ENCODE peak calls at places on chromosomes 16 and 17, in four cellular contexts. D is A549, A is WTC11, V is K562. Z is an unnamed sample.

GRCh38 chr17:234163-235047 is 53.0 kb upstream of the DOC2B start:
- DNase-seq in A (peak), V (no peak), D (no peak), Z (no peak)

GRCh38 chr17:48003686-48004120 is 32.8 kb downstream of the CDK5RAP3 start:
- DNase-seq in A (no peak), D (no peak), V (no peak), Z (no peak)

GRCh38 chr17:73005360-73005759 is 87.1 kb downstream of the SLC39A11 start:
- DNase-seq in A (no peak), D (no peak), V (no peak), Z (no peak)

GRCh38 chr17:7019406-7019805 is 3.4 kb upstream of the BCL6B start:
- DNase-seq in A (no peak), V (no peak), D (no peak), Z (no peak)

GRCh38 chr16:67936124-67936875 is at the start of gene PSMB10:
- DNase-seq in A (peak), D (peak), V (peak), Z (peak)

GRCh38 chr16:3850544-3850899 is 30.0 kb downstream of the CREBBP start:
- DNase-seq in V (no peak), A (no peak), D (no peak), Z (no peak)

GRCh38 chr16:48637039-48637438 is 27.1 kb upstream of the N4BP1 start:
- DNase-seq in V (no peak), A (no peak), D (no peak), Z (no peak)

GRCh38 chr16:47590472-47590871 is 129.3 kb downstream of the PHKB start:
- DNase-seq in V (no peak), A (no peak), D (no peak), Z (no peak)

GRCh38 chr17:44134752-44135568 is 6.8 kb upstream of the HROB start:
- DNase-seq in V (no peak), D (no peak), A (no peak), Z (no peak)

GRCh38 chr17:2595200-2595599 is 1.7 kb downstream of the PAFAH1B1 start:
- DNase-seq in V (no peak), A (no peak), D (no peak), Z (no peak)

GRCh38 chr17:61000911-61001310 is 323.3 kb downstream of the BCAS3 start:
- DNase-seq in V (peak), D (no peak), A (no peak), Z (peak)

GRCh38 chr17:47810200-47810821 is 11.3 kb downstream of the OSBPL7 start:
- DNase-seq in V (peak), A (peak), D (peak), Z (peak)

GRCh38 chr16:49757744-49758069 is 98.2 kb downstream of the ZNF423 start:
- DNase-seq in V (no peak), D (no peak), A (peak), Z (no peak)

GRCh38 chr17:82489851-82490511 is 29.6 kb upstream of the FOXK2 start:
- DNase-seq in A (no peak), D (no peak), V (no peak), Z (no peak)

GRCh38 chr17:31753011-31753410 is 106.0 kb downstream of the COPRS start:
- DNase-seq in D (no peak), A (no peak), V (no peak), Z (peak)

GRCh38 chr17:57874434-57875108 is 24.7 kb upstream of the MRPS23 start:
- DNase-seq in D (no peak), A (peak), V (no peak), Z (no peak)

GRCh38 chr16:83162791-83163190 is 536.0 kb downstream of the CDH13 start:
- DNase-seq in V (no peak), D (no peak), A (no peak), Z (no peak)

GRCh38 chr17:47966079-47966519 is 4.8 kb upstream of the CDK5RAP3 start:
- DNase-seq in D (no peak), A (no peak), V (no peak), Z (peak)

GRCh38 chr17:47615766-47616424 is 33.8 kb upstream of the KPNB1 start:
- DNase-seq in D (peak), A (no peak), V (peak), Z (peak)

GRCh38 chr16:2926660-2927646 is 15.2 kb downstream of the FLYWCH1 start:
- DNase-seq in V (peak), A (peak), D (peak), Z (peak)

GRCh38 chr17:72273301-72274056 is 152.7 kb downstream of the SOX9 start:
- DNase-seq in D (no peak), A (no peak), V (no peak), Z (no peak)

GRCh38 chr17:3845361-3845753 is 689 bp downstream of the NCBP3 start:
- DNase-seq in D (peak), V (peak), A (no peak), Z (no peak)

GRCh38 chr16:88373211-88373610 is 9.5 kb upstream of the ZNF469 start:
- DNase-seq in V (no peak), D (no peak), A (no peak), Z (no peak)

GRCh38 chr16:66294507-66294906 is 72.0 kb upstream of the CDH5 start:
- DNase-seq in D (no peak), A (no peak), V (no peak), Z (no peak)

GRCh38 chr16:84543931-84544776 is 39.7 kb upstream of the MEAK7 start:
- DNase-seq in A (no peak), D (no peak), V (no peak), Z (no peak)

GRCh38 chr17:8066841-8067775 is 20.4 kb downstream of the ALOX12B start:
- DNase-seq in V (no peak), D (no peak), A (peak), Z (no peak)

GRCh38 chr17:77356690-77357201 is 216.0 kb downstream of the SEC14L1 start:
- DNase-seq in A (no peak), V (no peak), D (peak), Z (no peak)

GRCh38 chr17:77354420-77354720 is 213.6 kb downstream of the SEC14L1 start:
- DNase-seq in A (no peak), V (no peak), D (no peak), Z (no peak)

GRCh38 chr17:77356109-77356689 is 215.4 kb downstream of the SEC14L1 start:
- DNase-seq in D (no peak), A (no peak), V (no peak), Z (no peak)

GRCh38 chr17:77353684-77354419 is 213.1 kb downstream of the SEC14L1 start:
- DNase-seq in A (no peak), D (no peak), V (no peak), Z (no peak)

GRCh38 chr17:77354721-77355455 is 214.1 kb downstream of the SEC14L1 start:
- DNase-seq in V (no peak), A (no peak), D (peak), Z (peak)
- TF ChIP-seq NR3C1 in V (no peak), A (no peak), D (no peak), Z (no peak)

DNA sequence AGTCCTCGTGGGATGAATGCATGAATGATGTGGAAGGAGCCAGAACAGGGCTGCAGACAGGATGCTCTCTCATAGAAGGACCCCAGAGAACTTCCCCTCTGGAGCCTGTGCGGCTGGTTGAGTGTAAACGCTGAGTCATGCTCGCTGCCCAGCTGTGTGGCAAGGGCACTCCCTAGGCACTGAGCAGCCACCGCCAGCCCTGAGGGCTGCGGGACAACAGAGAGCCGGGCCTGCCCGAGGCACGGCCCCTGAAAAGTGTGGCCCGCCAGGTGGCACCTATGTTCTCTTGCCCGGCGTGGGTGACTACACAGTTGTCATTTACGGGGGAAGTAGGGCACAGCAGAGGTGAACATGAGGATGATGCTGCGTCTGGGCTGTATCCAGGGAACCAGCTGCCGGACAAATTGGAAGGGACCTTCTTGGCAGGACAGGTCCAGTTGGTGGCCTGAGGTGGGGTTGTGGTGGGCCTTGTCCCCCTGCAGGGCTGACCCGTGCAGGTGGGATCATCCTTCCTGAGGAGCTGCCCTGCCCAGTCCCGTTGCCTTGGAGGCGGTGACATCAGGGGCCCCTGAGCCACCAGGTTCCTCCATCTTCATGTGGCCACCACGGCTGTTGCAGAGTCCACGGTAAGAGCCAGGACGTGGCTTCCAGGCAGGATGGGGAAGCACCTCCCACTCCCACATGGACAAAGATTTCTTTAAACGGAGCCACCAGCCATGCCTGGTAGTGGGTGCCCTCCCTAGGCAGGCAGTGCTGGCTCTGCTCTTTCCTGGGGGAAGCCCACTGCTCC is 94.8 kb upstream of the CBX4 start:
- DNase-seq in A (no peak), V (no peak), D (peak), Z (no peak)
- TF ChIP-seq NR3C1 in A (no peak), V (no peak), D (no peak), Z (no peak)

GRCh38 chr16:56609463-56609921 is 1.1 kb downstream of the MT2A start:
- DNase-seq in V (peak), D (peak), A (no peak), Z (peak)

GRCh38 chr16:56610609-56611111 is 2.3 kb downstream of the MT2A start:
- DNase-seq in D (no peak), V (no peak), A (no peak), Z (no peak)

GRCh38 chr16:56613706-56614105 is 5.3 kb downstream of the MT2A start:
- DNase-seq in D (no peak), A (no peak), V (no peak), Z (no peak)

GRCh38 chr16:56610017-56610608 is 1.7 kb downstream of the MT2A start:
- DNase-seq in D (peak), A (no peak), V (no peak), Z (peak)

DNA sequence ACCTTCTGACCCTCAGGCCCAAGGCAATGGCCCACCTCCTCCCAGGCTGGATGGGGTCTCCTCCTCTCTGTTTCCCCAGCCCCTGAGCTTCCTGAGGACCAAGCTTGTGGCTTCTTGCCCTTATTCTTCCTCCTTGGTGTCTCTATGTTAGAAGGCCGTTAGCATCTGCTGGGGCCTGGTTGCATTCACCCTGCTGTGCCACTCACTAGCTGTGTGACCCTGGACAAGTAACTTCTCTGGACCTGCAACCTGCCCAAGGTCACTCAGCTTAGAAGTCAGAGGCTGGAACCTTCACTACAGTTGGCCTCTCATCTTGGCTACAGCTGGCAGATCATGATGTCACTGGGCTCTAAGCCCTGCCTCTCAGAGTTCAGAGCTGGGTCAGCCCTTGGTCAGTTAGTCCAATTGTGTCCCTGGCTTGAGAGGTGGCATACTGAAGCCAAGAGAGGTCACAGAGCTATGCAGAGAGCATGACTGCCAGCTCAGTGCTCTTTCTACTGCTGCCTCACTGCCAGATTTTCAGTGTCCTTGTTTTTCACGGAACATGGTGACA is 3.0 kb downstream of the MT2A start:
- DNase-seq in V (no peak), D (no peak), A (no peak), Z (peak)
- TF ChIP-seq NR3C1 in V (no peak), D (no peak), A (no peak), Z (no peak)

DNA sequence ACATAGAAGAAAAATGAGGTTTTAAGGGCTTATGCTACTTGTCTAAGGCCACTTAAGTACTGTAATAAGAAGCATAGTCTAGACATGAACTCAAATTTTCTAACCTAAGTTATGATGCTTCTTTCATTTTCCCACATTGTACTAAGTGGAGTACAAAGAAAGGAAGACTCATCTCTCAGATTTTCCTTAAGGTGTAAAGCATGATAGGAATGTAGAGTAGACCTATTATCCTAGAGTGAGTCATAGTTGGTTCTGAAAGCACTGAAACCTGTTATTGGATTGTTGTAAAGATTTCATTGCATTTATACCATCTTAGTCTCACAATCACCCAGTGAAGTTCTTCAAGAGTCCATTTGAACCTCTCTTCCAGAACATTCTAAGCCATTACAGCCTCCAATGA is 343.8 kb downstream of the TOX3 start:
- DNase-seq in V (no peak), A (no peak), D (no peak), Z (no peak)
- TF ChIP-seq NR3C1 in V (no peak), A (no peak), D (no peak), Z (no peak)

GRCh38 chr17:50480142-50480764 is 1.6 kb downstream of the RSAD1 start:
- DNase-seq in A (no peak), V (no peak), D (no peak), Z (no peak)

GRCh38 chr17:50479522-50480141 is 972 bp downstream of the RSAD1 start:
- DNase-seq in V (peak), A (peak), D (peak), Z (peak)

GRCh38 chr17:50481648-50482047 is 3.0 kb downstream of the RSAD1 start:
- DNase-seq in A (no peak), D (no peak), V (no peak), Z (no peak)

GRCh38 chr17:50482110-50482509 is 3.5 kb downstream of the RSAD1 start:
- DNase-seq in D (no peak), V (no peak), A (no peak), Z (no peak)

GRCh38 chr17:50480854-50481490 is 2.3 kb downstream of the RSAD1 start:
- DNase-seq in V (no peak), A (no peak), D (no peak), Z (no peak)
- TF ChIP-seq NR3C1 in V (no peak), A (no peak), D (no peak), Z (no peak)

DNA sequence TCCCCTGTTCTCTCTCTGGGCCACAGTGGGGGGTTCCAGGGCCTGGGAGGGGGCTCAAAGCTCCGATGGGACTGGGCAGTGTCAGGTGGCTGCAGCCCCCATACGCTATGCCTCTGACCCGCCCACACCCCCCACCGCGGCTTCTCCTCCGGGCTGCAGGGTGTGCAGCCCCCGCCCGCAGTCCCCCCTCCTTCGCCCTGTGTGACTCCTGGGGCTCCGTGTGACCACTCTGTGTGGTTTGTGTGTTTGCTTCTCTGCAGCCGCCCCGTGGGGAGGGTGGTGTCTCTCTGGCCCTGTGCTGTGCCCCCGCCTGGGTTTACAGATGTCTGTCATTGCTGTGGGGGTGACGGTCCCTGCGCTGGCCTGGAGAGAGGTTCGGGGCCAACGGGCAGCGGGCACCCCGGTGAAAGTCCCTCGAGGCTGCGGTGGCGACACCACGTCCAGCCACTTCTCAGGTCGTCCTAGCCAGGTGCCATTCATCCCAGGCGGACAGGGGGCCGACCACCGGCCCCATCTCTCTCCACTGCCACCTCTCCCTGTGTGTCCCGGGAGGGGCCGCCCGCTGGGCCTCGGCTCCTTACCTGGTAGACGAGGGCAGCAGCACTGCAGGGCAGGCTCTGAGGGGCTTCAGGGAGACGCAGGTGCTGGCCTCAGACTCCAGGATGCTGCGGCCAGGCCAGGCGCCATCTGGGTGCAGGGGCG is 5.5 kb downstream of the SSTR5 start:
- DNase-seq in D (no peak), A (no peak), V (no peak), Z (no peak)
- TF ChIP-seq NR3C1 in D (no peak), A (no peak), V (no peak), Z (no peak)

GRCh38 chr17:29154516-29155234 is 25.5 kb downstream of the MYO18A start:
- DNase-seq in V (no peak), A (no peak), D (no peak), Z (no peak)
- TF ChIP-seq NR3C1 in V (no peak), A (no peak), D (no peak), Z (no peak)

DNA sequence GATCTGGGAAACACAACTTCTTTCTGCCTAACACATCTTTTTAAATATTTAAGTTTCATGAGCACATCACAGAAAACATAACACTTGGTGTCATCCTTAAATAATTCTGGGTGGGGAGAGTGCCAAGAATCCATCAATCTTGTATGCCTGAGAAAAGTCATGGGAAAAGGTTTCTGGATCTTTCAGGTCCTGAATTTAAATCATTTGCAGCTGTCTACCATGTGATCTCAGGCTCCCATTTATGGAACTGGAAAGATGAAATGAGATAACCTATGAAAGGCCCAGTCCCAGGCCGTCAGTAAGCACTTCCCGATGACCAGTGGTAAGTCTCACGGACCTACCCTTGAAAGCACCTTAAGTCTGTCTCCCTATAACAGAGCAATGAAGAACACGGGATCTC is 15.1 kb downstream of the CDH11 start:
- DNase-seq in D (no peak), V (no peak), A (no peak), Z (no peak)
- TF ChIP-seq NR3C1 in D (no peak), V (no peak), A (no peak), Z (no peak)

GRCh38 chr16:64364894-64365293 is 757.0 kb downstream of the CDH11 start:
- DNase-seq in V (no peak), A (no peak), D (no peak), Z (no peak)
- TF ChIP-seq NR3C1 in V (no peak), A (no peak), D (no peak), Z (no peak)

Z was measured in HepG2.